ENCODE peak calls at places on chromosomes 6 and 20, in ten cellular contexts. G is B cell; I is uterus; U is Calu3; T is GM13976; Q is PC-9; O is nephron progenitor cell; Z is H9; M is GM10248; F is CD8-positive, alpha-beta T cell. H is an unnamed sample.

GRCh38 chr6:157221049-157221816 is 102.1 kb downstream of the TMEM242 start:
- DNase-seq in G (peak), I (peak), U (peak), T (peak), Q (peak), O (peak), Z (peak), M (peak), F (peak), H (peak)

GRCh38 chr6:133301739-133302138 is 60.6 kb downstream of the EYA4 start:
- DNase-seq in G (no peak), I (no peak), U (no peak), T (no peak), Q (no peak), O (no peak), Z (no peak), M (no peak), F (no peak), H (no peak)

GRCh38 chr6:41572613-41573012 is 26.4 kb downstream of the FOXP4 start:
- DNase-seq in G (no peak), I (no peak), U (no peak), T (no peak), Q (no peak), O (no peak), Z (no peak), M (no peak), F (no peak), H (no peak)

GRCh38 chr20:13158339-13158738 is 62.7 kb upstream of the ISM1 start:
- DNase-seq in G (no peak), I (peak), U (no peak), T (no peak), Q (no peak), O (no peak), Z (no peak), M (no peak), F (no peak), H (no peak)

GRCh38 chr6:158752613-158753012 is 66.6 kb downstream of the EZR start:
- DNase-seq in G (no peak), I (no peak), U (peak), T (no peak), Q (peak), O (no peak), Z (no peak), M (peak), F (no peak), H (no peak)

GRCh38 chr6:158684745-158685355 is 35.0 kb downstream of the SYTL3 start:
- DNase-seq in G (no peak), I (no peak), U (no peak), T (no peak), Q (peak), O (no peak), Z (no peak), M (no peak), F (no peak), H (no peak)

GRCh38 chr6:46129301-46129633 is 522 bp upstream of the ENPP4 start:
- DNase-seq in G (no peak), I (no peak), U (no peak), T (no peak), Q (peak), O (no peak), Z (no peak), M (no peak), F (no peak), H (no peak)

GRCh38 chr6:161444464-161444863 is 170.6 kb upstream of the AGPAT4 start:
- DNase-seq in G (no peak), I (no peak), U (no peak), T (no peak), Q (no peak), O (peak), Z (peak), M (no peak), F (no peak), H (no peak)

GRCh38 chr6:102686461-102686860 is 1293.0 kb downstream of the GRIK2 start:
- DNase-seq in G (no peak), I (no peak), U (no peak), T (no peak), Q (no peak), O (no peak), Z (no peak), M (no peak), F (no peak), H (no peak)

GRCh38 chr6:15109338-15110090 is 136.4 kb upstream of the JARID2 start:
- DNase-seq in G (no peak), I (no peak), U (no peak), T (no peak), Q (no peak), O (no peak), Z (no peak), M (no peak), F (no peak), H (no peak)

GRCh38 chr6:138986578-138986977 is 1.5 kb downstream of the REPS1 start:
- DNase-seq in G (no peak), I (no peak), U (no peak), T (no peak), Q (peak), O (no peak), Z (no peak), M (no peak), F (no peak), H (no peak)

GRCh38 chr6:99424022-99424421 is 1.1 kb downstream of the PNISR start:
- DNase-seq in G (no peak), I (no peak), U (no peak), T (no peak), Q (no peak), O (no peak), Z (no peak), M (no peak), F (no peak), H (no peak)

GRCh38 chr6:167906899-167907298 is 80.2 kb downstream of the AFDN start:
- DNase-seq in G (no peak), I (peak), U (no peak), T (no peak), Q (no peak), O (peak), Z (no peak), M (no peak), F (no peak), H (no peak)

GRCh38 chr6:132598473-132598872 is 8.9 kb upstream of the TAAR5 start:
- DNase-seq in G (no peak), I (no peak), U (peak), T (no peak), Q (peak), O (peak), Z (peak), M (peak), F (no peak), H (no peak)

GRCh38 chr6:30041821-30042220 is 19.2 kb upstream of the POLR1H start:
- DNase-seq in G (no peak), I (no peak), U (no peak), T (no peak), Q (no peak), O (no peak), Z (no peak), M (no peak), F (no peak), H (no peak)

GRCh38 chr6:30041221-30041620 is 19.8 kb upstream of the POLR1H start:
- DNase-seq in G (no peak), I (no peak), U (no peak), T (no peak), Q (no peak), O (no peak), Z (no peak), M (no peak), F (no peak), H (no peak)

GRCh38 chr6:30042476-30042875 is 18.6 kb upstream of the POLR1H start:
- DNase-seq in G (no peak), I (no peak), U (no peak), T (peak), Q (no peak), O (no peak), Z (no peak), M (peak), F (no peak), H (no peak)

GRCh38 chr6:30042914-30043313 is 18.2 kb upstream of the POLR1H start:
- DNase-seq in G (no peak), I (no peak), U (no peak), T (peak), Q (no peak), O (no peak), Z (no peak), M (peak), F (no peak), H (no peak)

DNA sequence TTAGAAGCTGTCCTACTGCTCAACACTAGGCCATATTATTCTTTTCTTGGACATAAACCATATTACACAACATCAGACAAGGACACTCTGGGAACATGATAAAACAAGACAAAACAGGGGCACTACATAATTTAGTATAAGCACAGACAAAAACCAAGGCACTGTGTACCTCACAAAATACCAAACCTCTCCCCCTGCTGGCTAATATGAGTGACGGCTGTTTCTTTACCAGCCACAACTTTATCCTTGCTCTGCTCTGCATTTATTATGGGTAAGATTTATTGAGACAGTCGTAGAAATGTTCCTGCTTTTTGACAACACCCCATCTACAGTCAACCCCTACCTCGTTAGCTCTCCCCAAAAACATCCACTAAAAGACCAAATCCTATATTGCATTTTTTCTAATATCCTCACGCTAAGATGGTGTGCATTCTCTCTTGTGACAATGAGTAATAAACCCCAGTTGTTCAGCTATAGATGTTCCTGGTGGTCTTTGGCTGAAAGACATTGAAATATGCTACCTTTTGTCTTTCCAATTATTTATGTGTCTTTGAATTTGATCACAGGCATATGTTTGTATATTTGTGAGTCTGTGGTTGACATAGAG is 23.8 kb upstream of the POLR1H start:
- DNase-seq in G (no peak), I (no peak), U (no peak), T (peak), Q (no peak), O (no peak), Z (no peak), M (peak), F (no peak), H (no peak)
- TF ChIP-seq CTCF in G (peak), I (no peak), U (peak), T (peak), Q (peak), O (peak), Z (peak), M (peak), F (peak), H (peak)

GRCh38 chr20:10666221-10667076 is 7.3 kb downstream of the JAG1 start:
- DNase-seq in G (no peak), I (peak), U (no peak), T (no peak), Q (no peak), O (no peak), Z (peak), M (no peak), F (no peak), H (no peak)

GRCh38 chr20:10668677-10669368 is 5.0 kb downstream of the JAG1 start:
- DNase-seq in G (no peak), I (no peak), U (no peak), T (no peak), Q (no peak), O (no peak), Z (no peak), M (no peak), F (no peak), H (no peak)

GRCh38 chr20:10667077-10667401 is 6.8 kb downstream of the JAG1 start:
- DNase-seq in G (no peak), I (peak), U (no peak), T (no peak), Q (no peak), O (no peak), Z (no peak), M (no peak), F (no peak), H (peak)

GRCh38 chr20:10665791-10666190 is 8.0 kb downstream of the JAG1 start:
- DNase-seq in G (no peak), I (peak), U (no peak), T (no peak), Q (no peak), O (no peak), Z (peak), M (no peak), F (no peak), H (no peak)

GRCh38 chr20:10667560-10668167 is 6.1 kb downstream of the JAG1 start:
- DNase-seq in G (no peak), I (peak), U (no peak), T (no peak), Q (no peak), O (no peak), Z (no peak), M (no peak), F (no peak), H (no peak)
- TF ChIP-seq CTCF in G (no peak), I (no peak), U (no peak), T (no peak), Q (no peak), O (no peak), Z (no peak), M (no peak), F (no peak), H (no peak)

DNA sequence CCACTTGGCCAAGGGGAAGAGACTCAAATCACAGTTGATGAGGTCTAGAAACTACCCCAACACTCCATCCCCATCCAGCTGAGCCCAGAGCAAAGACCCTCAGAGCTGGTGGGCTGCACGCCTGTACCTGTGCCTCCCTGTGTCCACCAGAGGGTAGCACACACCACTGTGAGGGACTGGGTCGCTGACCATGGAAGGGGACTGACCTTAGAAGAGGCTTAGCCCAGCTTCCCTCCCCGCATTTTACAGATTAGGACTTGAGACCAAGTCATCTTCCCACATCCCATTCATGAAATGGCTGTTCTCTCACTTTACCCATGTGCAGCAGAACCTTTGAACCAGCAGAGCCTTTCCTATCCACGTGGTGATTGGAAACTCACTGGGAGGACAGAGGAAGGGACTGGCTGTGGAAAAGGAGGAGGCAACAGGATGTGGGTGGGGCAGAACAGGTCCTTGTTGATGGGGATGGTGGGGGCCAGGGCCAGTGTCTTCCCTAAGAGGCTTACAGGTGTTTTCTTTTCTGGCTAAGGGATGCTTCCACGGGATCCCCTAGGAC is 44.3 kb downstream of the CPXM1 start:
- DNase-seq in G (no peak), I (no peak), U (peak), T (peak), Q (no peak), O (peak), Z (peak), M (peak), F (no peak), H (no peak)
- TF ChIP-seq CTCF in G (no peak), I (peak), U (no peak), T (peak), Q (peak), O (peak), Z (peak), M (peak), F (no peak), H (peak)

GRCh38 chr20:45404438-45404837 is 3.7 kb upstream of the DBNDD2 start:
- DNase-seq in G (no peak), I (no peak), U (no peak), T (no peak), Q (peak), O (no peak), Z (no peak), M (no peak), F (no peak), H (no peak)

GRCh38 chr20:45407067-45407745 is 883 bp upstream of the DBNDD2 start:
- DNase-seq in G (peak), I (peak), U (peak), T (peak), Q (peak), O (peak), Z (peak), M (no peak), F (no peak), H (peak)

GRCh38 chr20:45405566-45406259 is 2.4 kb upstream of the DBNDD2 start:
- DNase-seq in G (peak), I (peak), U (peak), T (peak), Q (peak), O (peak), Z (peak), M (peak), F (no peak), H (peak)

GRCh38 chr20:45407783-45408645 is at the start of gene DBNDD2:
- DNase-seq in G (peak), I (no peak), U (no peak), T (no peak), Q (peak), O (no peak), Z (no peak), M (peak), F (no peak), H (peak)

DNA sequence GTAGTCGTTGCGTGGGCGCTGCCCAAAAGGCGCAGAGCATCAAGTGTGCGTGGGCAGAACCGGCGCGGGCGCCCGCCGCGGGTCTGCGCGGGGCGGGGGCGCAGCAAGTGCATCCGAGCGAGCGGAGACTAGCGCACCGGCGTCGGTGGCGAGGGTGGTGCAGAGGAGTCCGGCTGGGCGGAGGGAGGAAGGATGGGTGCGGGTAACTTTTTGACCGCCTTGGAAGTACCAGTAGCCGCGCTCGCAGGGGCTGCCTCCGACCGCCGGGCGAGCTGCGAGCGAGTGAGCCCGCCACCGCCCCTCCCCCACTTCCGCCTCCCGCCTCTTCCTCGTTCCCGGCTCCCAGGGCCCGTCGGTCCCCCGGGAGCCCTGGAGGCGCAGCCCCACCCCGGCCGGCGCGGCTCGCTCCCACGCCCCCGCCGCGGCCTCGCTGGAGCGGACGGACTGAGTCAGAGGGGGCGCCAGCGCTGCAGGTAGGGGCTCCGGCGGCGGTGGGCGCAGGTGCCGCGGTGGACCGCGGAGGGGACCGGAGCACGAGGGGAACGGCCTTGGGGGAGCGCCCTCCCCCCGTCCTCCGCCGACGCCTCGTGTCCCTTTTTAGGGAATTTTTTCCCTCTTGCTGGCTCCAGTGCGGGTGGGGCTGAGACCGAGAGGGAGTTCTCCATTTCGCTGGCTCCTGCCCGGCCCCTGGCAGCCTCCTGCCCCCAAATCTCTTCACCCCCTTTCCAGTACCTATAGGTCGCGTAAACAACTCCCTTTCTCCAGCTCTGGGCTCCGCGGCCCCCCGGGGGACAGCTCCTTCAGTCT is 1.6 kb upstream of the DBNDD2 start:
- DNase-seq in G (peak), I (peak), U (peak), T (peak), Q (peak), O (peak), Z (peak), M (peak), F (no peak), H (peak)
- TF ChIP-seq CTCF in G (no peak), I (no peak), U (no peak), T (no peak), Q (no peak), O (no peak), Z (no peak), M (no peak), F (no peak), H (no peak)

DNA sequence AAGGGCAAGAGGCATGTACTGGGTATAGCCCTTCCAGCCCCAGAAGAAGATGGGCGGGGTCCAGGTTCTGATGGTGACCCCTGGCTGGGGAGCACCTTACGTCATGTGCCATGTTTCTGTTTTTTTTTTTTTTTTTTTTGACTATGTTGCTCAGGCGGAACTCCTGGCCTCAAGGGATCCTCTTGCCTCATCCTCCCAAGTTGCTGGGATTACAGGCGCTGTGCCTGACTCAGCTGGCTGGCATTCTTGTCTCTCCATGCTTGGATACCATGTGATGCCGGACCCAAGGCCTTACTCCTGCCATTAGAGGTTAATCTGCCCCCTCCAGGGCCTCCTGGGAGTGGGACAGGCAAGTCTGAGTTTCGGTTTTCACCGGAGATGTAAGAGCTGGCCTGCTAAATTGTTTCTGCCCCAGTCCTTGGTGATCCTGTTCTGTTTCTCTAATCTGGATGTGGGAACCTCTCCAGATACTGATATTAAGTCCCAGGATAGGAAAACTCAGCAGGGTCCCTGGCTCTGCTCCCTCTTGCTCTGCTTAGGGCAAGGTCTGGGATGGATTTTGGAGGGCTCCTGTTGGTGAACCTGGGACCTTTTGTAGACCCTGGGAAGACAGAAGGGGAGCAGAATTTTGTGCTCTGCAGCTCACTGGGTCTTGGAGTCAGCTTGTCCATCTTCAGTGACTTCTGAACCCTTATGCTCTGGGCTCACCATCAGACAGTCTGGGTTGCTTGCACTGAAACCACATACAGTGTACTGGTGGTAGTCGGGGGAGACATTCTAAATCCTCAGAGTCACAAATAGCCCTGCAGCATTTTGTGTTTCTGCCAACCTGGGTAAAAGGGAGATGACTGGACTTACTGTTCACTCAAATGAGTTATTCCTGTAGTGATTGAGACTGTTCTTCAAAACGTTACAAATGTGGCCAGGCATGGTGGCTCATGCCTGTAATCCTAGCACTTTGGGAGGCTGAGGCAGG is 45.1 kb downstream of the PTK7 start:
- DNase-seq in G (no peak), I (peak), U (no peak), T (no peak), Q (peak), O (no peak), Z (no peak), M (no peak), F (no peak), H (peak)
- TF ChIP-seq CTCF in G (no peak), I (no peak), U (no peak), T (no peak), Q (no peak), O (no peak), Z (no peak), M (no peak), F (no peak), H (no peak)

H was measured in heart left ventricle.